ENCODE peak calls at places on chromosomes 2 and 18, in nine cellular contexts. R is esophagus squamous epithelium, E is HepG2, H is sigmoid colon, U is thyroid gland, Q is testis, T is transverse colon, N is IMR-90, B is breast epithelium. L is an unnamed sample.

GRCh38 chr18:62365420-62365819 is 40.3 kb downstream of the TNFRSF11A start:
- DNase-seq in R (no peak), E (no peak), H (no peak), U (no peak), Q (no peak), T (no peak), N (no peak), B (no peak), L (no peak)

GRCh38 chr2:147818741-147819140 is 26.1 kb upstream of the ACVR2A start:
- DNase-seq in R (no peak), E (no peak), H (no peak), U (no peak), Q (no peak), T (no peak), N (peak), B (no peak), L (no peak)

GRCh38 chr2:46964835-46965560 is 49.4 kb upstream of the MCFD2 start:
- DNase-seq in R (no peak), E (peak), H (no peak), U (peak), Q (no peak), T (no peak), N (no peak), B (peak), L (no peak)

GRCh38 chr18:57754577-57755330 is 48.4 kb downstream of the ATP8B1 start:
- DNase-seq in R (no peak), E (no peak), H (no peak), U (no peak), Q (no peak), T (no peak), N (no peak), B (no peak), L (no peak)

GRCh38 chr2:186607660-186608324 is 17.9 kb downstream of the ITGAV start:
- DNase-seq in R (no peak), E (no peak), H (no peak), U (no peak), Q (no peak), T (no peak), N (peak), B (no peak), L (no peak)

GRCh38 chr2:44510246-44510645 is 148.5 kb downstream of the CAMKMT start:
- DNase-seq in R (no peak), E (no peak), H (no peak), U (no peak), Q (no peak), T (no peak), N (peak), B (no peak), L (no peak)

GRCh38 chr18:55401275-55401620 is 186.7 kb downstream of the TCF4 start:
- DNase-seq in R (no peak), E (no peak), H (no peak), U (no peak), Q (no peak), T (no peak), N (peak), B (no peak), L (no peak)

GRCh38 chr2:95292623-95293260 is 4.4 kb upstream of the KCNIP3 start:
- DNase-seq in R (no peak), E (no peak), H (no peak), U (no peak), Q (no peak), T (no peak), N (no peak), B (peak), L (no peak)

GRCh38 chr2:71785550-71785951 is 332.2 kb downstream of the DYSF start:
- DNase-seq in R (no peak), E (no peak), H (no peak), U (no peak), Q (no peak), T (no peak), N (no peak), B (peak), L (no peak)

GRCh38 chr2:241309684-241310117 is 5.8 kb downstream of the HDLBP start:
- DNase-seq in R (no peak), E (no peak), H (no peak), U (no peak), Q (no peak), T (peak), N (peak), B (no peak), L (no peak)

GRCh38 chr18:47067648-47068047 is 32.2 kb upstream of the ELOA2 start:
- DNase-seq in R (no peak), E (no peak), H (no peak), U (no peak), Q (no peak), T (no peak), N (no peak), B (no peak), L (no peak)

GRCh38 chr18:30150466-30151019 is 892.0 kb downstream of the DSC3 start:
- DNase-seq in R (no peak), E (no peak), H (no peak), U (no peak), Q (no peak), T (no peak), N (no peak), B (no peak), L (no peak)

GRCh38 chr2:217612920-217613319 is 389.9 kb downstream of the TNS1 start:
- DNase-seq in R (no peak), E (no peak), H (no peak), U (no peak), Q (no peak), T (no peak), N (no peak), B (no peak), L (no peak)

GRCh38 chr2:230956827-230957755 is 32.0 kb upstream of the GPR55 start:
- DNase-seq in R (no peak), E (no peak), H (no peak), U (peak), Q (peak), T (peak), N (peak), B (peak), L (no peak)

GRCh38 chr18:75204262-75204977 is 4.5 kb downstream of the PTGR3 start:
- DNase-seq in R (no peak), E (no peak), H (no peak), U (peak), Q (peak), T (peak), N (peak), B (no peak), L (no peak)

GRCh38 chr2:8728305-8729015 is 46.6 kb downstream of the ID2 start:
- DNase-seq in R (no peak), E (no peak), H (no peak), U (no peak), Q (no peak), T (no peak), N (no peak), B (no peak), L (no peak)

GRCh38 chr2:48315847-48316194 is 214.1 kb upstream of the STON1 start:
- DNase-seq in R (no peak), E (peak), H (no peak), U (peak), Q (peak), T (peak), N (no peak), B (no peak), L (no peak)

GRCh38 chr2:112032615-112033457 is 22.2 kb upstream of the TMEM87B start:
- DNase-seq in R (no peak), E (no peak), H (peak), U (peak), Q (peak), T (peak), N (peak), B (peak), L (no peak)

GRCh38 chr2:71555798-71556454 is 102.6 kb downstream of the DYSF start:
- DNase-seq in R (no peak), E (peak), H (no peak), U (peak), Q (no peak), T (no peak), N (no peak), B (no peak), L (no peak)

DNA sequence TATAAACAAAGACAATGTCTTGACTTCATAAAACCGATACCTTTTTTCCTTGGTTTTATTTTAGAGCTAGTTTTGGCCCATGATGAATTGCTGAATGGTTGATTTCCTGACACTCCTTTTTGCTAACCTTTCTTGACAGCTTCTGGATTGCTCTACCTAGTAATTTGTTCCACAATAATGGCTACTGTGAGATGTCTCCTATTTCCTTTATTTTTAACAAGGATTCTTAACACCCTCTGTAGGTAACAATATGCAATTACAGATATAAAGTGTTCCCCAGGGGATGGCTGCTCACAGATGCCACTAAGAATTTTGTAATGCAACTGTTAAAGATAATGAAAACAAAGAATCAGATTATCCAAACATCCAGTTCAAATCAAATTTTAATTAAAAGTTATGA is 100.8 kb upstream of the ATP5MC3 start:
- DNase-seq in R (no peak), E (peak), H (no peak), U (no peak), Q (no peak), T (no peak), N (peak), B (no peak), L (no peak)
- TF ChIP-seq CTCF in R (no peak), E (peak), H (peak), U (peak), Q (peak), T (peak), N (peak), B (peak), L (peak)

DNA sequence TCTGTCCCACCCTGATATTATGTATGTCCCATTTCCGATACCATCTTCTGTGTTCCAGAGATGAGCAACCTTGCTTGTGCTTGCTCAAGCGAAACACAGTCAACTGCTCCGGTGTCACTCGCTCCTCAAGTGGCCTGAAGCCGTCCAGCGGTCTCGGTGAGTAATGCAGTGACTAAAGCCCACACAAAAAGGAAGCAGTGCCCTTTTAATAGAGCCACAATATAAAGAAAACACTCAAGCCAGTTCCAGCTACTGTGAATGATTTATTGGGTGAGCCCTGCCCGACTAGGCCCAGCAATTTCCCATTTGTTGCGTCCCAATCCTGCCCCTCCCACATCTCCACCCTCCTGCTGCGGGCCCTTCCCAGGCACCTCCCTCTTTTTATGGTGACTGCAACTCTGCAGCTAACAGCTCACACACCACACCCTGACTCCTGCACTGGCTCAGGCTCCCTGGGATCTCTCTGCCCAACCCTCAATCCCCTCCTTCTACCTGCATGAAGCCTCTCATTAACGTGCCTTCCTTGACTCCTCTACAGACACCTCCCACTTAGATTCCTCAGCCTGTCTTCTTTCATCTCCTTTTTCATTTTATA is 44.2 kb upstream of the DSC1 start:
- DNase-seq in R (no peak), E (peak), H (no peak), U (peak), Q (peak), T (peak), N (peak), B (peak), L (no peak)
- TF ChIP-seq POLR2A in R (no peak), E (peak), H (no peak), U (no peak), Q (no peak), T (peak), N (no peak), B (no peak), L (no peak)

GRCh38 chr2:66445781-66446177 is 10.9 kb downstream of the MEIS1 start:
- DNase-seq in R (no peak), E (no peak), H (peak), U (no peak), Q (no peak), T (no peak), N (no peak), B (no peak), L (no peak)

GRCh38 chr2:66446178-66446860 is 11.4 kb downstream of the MEIS1 start:
- DNase-seq in R (no peak), E (no peak), H (peak), U (no peak), Q (peak), T (no peak), N (no peak), B (no peak), L (no peak)

GRCh38 chr2:66447676-66448075 is 12.8 kb downstream of the MEIS1 start:
- DNase-seq in R (no peak), E (no peak), H (no peak), U (no peak), Q (no peak), T (no peak), N (no peak), B (no peak), L (no peak)

GRCh38 chr2:66448592-66448991 is 13.7 kb downstream of the MEIS1 start:
- DNase-seq in R (no peak), E (no peak), H (no peak), U (no peak), Q (no peak), T (no peak), N (no peak), B (no peak), L (no peak)

GRCh38 chr2:66446924-66447323 is 12.0 kb downstream of the MEIS1 start:
- DNase-seq in R (no peak), E (no peak), H (no peak), U (no peak), Q (no peak), T (no peak), N (no peak), B (no peak), L (no peak)
- H3K4me3 ChIP-seq in R (peak), E (no peak), H (peak), U (no peak), Q (peak), T (peak), N (peak), B (peak), L (no peak)

DNA sequence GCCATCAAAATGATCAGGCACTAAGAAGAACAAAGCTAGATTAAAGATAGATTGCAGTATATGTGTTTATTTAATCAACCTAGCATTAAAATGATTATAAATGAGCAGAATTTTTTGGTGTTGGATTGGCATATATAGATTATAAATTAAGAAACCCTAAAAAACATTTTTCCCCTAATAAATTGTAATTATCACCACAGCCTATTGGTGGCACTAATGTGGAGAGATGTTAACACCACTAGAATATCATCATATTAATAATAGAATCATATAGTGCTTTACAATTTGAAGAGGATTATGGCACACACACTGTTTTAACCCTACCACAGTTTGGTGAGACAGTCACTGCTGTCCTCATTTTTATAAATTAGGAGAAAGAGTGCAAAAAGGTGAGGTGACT is 112.4 kb upstream of the RND3 start:
- DNase-seq in R (no peak), E (no peak), H (no peak), U (no peak), Q (no peak), T (no peak), N (no peak), B (no peak), L (no peak)
- TF ChIP-seq CTCF in R (no peak), E (no peak), H (no peak), U (no peak), Q (no peak), T (no peak), N (no peak), B (no peak), L (no peak)

GRCh38 chr2:172427256-172427989 is at the start of gene ITGA6:
- DNase-seq in R (no peak), E (peak), H (no peak), U (peak), Q (peak), T (peak), N (peak), B (peak), L (peak)
- TF ChIP-seq POLR2A in R (no peak), E (peak), H (peak), U (no peak), Q (no peak), T (peak), N (peak), B (no peak), L (peak)

GRCh38 chr2:220562375-220563140 is 935.1 kb downstream of the SLC4A3 start:
- DNase-seq in R (no peak), E (no peak), H (no peak), U (no peak), Q (no peak), T (no peak), N (no peak), B (no peak), L (no peak)
- H3K4me3 ChIP-seq in R (no peak), E (no peak), H (no peak), U (no peak), Q (no peak), T (no peak), N (no peak), B (no peak), L (no peak)

DNA sequence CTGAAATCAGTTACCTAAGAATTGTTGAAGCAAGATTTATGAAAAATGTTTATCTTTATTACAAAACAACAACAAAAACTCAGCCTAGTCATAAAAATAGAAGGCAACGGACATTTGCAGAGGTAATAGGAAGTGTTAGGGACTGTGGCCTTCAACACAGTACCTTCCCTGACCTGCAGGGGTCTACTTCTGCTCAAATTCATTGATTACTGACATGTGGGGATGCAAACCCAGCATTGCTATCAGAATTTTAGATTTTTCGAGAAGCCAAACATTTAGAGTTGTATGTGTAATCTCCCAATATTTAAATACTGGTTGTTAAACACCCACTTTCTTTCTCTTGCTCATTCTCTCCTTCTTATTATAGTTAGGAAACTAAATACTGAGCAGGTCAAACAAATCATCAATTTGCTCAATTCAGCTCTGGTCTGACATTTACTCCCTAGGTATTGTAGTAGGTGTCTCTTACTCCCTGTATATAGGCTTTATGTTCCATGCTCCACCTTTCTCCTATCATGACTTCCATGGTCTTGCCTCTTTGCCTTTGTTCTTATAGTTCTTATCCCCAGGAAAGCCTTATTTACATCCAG is 198.5 kb downstream of the UBE2E3 start:
- DNase-seq in R (no peak), E (peak), H (no peak), U (no peak), Q (peak), T (peak), N (no peak), B (no peak), L (no peak)
- TF ChIP-seq CTCF in R (no peak), E (peak), H (no peak), U (no peak), Q (no peak), T (peak), N (peak), B (no peak), L (no peak)